ENCODE peak calls at places on chromosomes 2 and 18, in four cellular contexts. T is A549, Z is HepG2, G is K562. V is an unnamed sample.

GRCh38 chr2:178237488-178238143 is 43.3 kb downstream of the OSBPL6 start:
- DNase-seq in T (no peak), Z (no peak), G (no peak), V (no peak)

GRCh38 chr2:37656512-37657423 is 14.7 kb downstream of the CDC42EP3 start:
- DNase-seq in T (no peak), Z (no peak), G (no peak), V (no peak)

GRCh38 chr18:69588301-69588700 is 187.6 kb downstream of the DOK6 start:
- DNase-seq in T (peak; percentile 3), Z (peak; percentile 8), G (no peak), V (no peak)

GRCh38 chr18:7624697-7625096 is 57.6 kb downstream of the PTPRM start:
- DNase-seq in T (no peak), Z (no peak), G (no peak), V (no peak)

GRCh38 chr2:112048887-112049286 is 6.2 kb upstream of the TMEM87B start:
- DNase-seq in T (peak; percentile 65), Z (peak; percentile 71), G (peak; percentile 45), V (no peak)

GRCh38 chr2:109166811-109167210 is 37.8 kb downstream of the SH3RF3 start:
- DNase-seq in T (no peak), Z (no peak), G (no peak), V (no peak)

GRCh38 chr18:60599995-60600394 is 227.4 kb upstream of the MC4R start:
- DNase-seq in T (no peak), Z (no peak), G (no peak), V (no peak)

GRCh38 chr2:692767-693166 is 15.6 kb upstream of the TMEM18 start:
- DNase-seq in T (no peak), Z (no peak), G (peak; percentile 28), V (no peak)

GRCh38 chr2:43421194-43421593 is 174.6 kb downstream of the THADA start:
- DNase-seq in T (no peak), Z (no peak), G (no peak), V (no peak)

GRCh38 chr2:173972636-173973035 is 7.5 kb upstream of the SP3 start:
- DNase-seq in T (peak; percentile 25), Z (no peak), G (no peak), V (no peak)

GRCh38 chr18:3538954-3539617 is 89.1 kb downstream of the TGIF1 start:
- DNase-seq in T (no peak), Z (no peak), G (no peak), V (no peak)

GRCh38 chr2:85096616-85097015 is 36.6 kb upstream of the TCF7L1 start:
- DNase-seq in T (no peak), Z (no peak), G (no peak), V (no peak)

GRCh38 chr2:208142255-208142924 is 3.6 kb downstream of the CRYGB start:
- DNase-seq in T (no peak), Z (no peak), G (no peak), V (no peak)

GRCh38 chr2:156340377-156340776 is 7.9 kb upstream of the NR4A2 start:
- DNase-seq in T (peak; percentile 48), Z (no peak), G (no peak), V (no peak)

GRCh38 chr18:49846263-49846662 is 32.9 kb upstream of the ACAA2 start:
- DNase-seq in T (no peak), Z (no peak), G (no peak), V (no peak)

GRCh38 chr2:150137338-150137737 is 350.1 kb downstream of the RND3 start:
- DNase-seq in T (no peak), Z (no peak), G (no peak), V (no peak)
- TF ChIP-seq HMGXB4 in T (no peak), Z (no peak), G (no peak), V (no peak)

DNA sequence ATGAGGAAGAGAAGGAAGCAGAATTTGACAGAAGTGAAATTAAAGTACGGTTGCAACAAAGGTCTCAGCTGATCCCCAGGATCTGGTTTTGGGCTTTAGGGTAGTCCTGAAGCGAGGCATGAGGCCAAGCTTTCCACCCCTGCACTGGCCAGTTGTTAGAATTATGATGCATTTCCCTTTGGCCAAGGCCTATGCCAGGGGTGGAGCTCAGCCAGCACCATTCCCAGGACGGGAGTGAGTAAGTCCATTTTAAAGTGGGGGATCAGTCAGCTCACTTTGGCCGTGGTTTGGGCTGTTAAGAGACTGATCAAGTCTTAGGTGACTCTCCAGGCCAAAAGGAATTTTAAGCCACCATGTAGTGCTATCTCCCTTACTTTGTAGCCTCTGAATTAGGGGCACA is 314.5 kb upstream of the MMADHC start:
- DNase-seq in T (no peak), Z (no peak), G (no peak), V (no peak)
- TF ChIP-seq HMGXB4 in T (no peak), Z (no peak), G (no peak), V (no peak)

GRCh38 chr18:10442551-10442971 is 11.9 kb upstream of the APCDD1 start:
- DNase-seq in T (no peak), Z (no peak), G (no peak), V (no peak)
- TF ChIP-seq HMGXB4 in T (no peak), Z (no peak), G (no peak), V (no peak)

GRCh38 chr2:74915743-74916142 is 42.7 kb upstream of the POLE4 start:
- DNase-seq in T (no peak), Z (no peak), G (no peak), V (no peak)

GRCh38 chr2:74919827-74920226 is 38.6 kb upstream of the POLE4 start:
- DNase-seq in T (peak; percentile 69), Z (peak; percentile 31), G (peak; percentile 79), V (peak; percentile 89)

GRCh38 chr2:74921236-74921736 is 37.2 kb upstream of the POLE4 start:
- DNase-seq in T (no peak), Z (peak; percentile 20), G (no peak), V (no peak)

GRCh38 chr2:74916394-74916793 is 42.0 kb upstream of the POLE4 start:
- DNase-seq in T (no peak), Z (no peak), G (no peak), V (no peak)

DNA sequence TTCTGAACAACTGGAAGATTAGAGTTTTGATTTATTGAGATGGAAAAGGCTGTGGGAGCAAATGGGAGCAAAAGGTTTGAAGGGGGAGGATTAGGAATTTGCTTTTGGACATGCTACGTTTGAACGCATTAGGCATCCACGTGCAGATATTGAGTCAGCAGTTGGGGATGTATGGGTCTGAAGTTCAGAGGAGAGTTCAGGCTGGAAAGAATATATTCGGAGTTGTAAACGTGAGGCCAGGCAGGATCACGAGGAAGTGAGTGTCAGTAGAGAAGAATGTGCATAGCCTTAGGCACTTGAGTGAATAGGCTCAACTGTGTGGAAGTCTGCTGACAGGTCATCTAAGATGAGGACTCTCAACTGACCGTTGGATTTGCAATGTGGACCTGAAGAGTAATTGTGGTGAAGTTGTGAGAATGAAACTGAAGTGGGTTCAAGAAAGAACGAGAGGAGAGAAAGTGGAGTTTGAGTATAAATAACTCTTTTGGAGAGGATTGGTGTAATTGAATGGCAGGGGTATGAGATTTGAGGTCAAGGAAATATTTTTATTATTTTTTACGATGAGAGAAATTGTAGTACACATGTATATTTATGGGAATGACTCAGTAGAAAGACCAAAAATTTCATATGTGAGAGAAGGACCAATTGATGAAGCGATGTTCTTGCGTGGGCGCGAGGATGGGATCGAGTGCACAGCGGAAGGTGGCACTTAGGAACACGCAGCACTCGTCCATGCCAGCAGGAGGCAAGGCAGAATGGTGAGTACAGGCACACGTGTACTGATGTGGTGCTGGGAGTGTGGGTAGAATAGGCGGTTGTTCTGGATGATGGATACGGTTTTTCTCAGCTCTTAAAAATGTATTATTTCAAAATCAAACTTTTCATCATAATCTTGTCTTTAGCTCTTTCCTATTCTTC is 40.5 kb upstream of the POLE4 start:
- DNase-seq in T (peak; percentile 42), Z (peak; percentile 91), G (no peak), V (no peak)
- TF ChIP-seq HMGXB4 in T (no peak), Z (no peak), G (no peak), V (no peak)

DNA sequence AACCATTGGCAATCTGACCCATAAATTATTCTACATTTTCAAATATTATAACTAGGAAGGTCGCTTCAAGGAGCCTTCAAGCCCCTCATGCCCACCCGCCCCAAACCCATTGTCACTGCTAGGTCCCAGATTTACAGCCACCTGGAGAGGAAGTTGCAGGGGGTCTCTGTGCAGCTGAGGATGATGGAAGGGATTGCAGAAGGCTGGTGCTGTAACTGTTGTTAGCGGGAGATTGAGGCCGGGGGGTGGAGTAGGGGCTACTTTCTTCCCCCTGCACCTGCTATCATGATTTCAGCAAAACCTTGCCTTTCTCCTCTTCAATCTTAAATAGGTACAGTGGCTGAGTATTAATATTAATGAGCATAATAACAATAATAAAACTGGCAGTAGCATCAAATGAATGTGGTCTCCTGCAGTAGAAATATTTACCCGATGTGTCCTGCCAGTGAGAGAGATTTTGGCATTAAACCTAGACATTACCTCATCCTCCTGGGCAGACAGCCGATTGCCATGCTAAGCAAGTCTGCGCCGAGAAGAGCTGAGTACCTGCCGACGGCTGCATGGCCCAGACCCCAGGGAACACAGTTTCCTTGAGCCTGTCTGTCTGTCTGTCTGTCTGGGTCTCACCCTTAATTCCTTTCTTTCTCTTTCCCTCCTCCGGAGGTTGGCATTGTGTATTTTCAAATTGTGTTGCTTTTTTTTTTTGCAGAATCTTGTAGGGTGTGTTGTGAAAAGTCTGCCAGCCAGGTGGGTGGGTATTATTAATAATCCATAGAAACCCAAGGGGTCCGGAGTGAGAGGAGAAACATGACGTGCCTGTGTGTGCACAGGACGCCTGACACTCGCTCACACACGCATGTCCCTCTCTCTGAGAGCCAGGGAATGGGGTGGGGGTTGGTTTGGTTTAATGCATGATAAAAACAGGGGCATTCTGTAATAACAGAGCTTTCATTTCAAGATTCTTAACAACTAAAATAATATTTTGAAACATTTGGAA is 225.2 kb downstream of the FAM210A start:
- DNase-seq in T (peak; percentile 50), Z (no peak), G (no peak), V (no peak)
- TF ChIP-seq HMGXB4 in T (no peak), Z (no peak), G (no peak), V (no peak)

GRCh38 chr2:24928036-24928435 is 8.0 kb upstream of the ADCY3 start:
- DNase-seq in T (no peak), Z (no peak), G (no peak), V (no peak)
- TF ChIP-seq HMGXB4 in T (no peak), Z (no peak), G (no peak), V (no peak)

DNA sequence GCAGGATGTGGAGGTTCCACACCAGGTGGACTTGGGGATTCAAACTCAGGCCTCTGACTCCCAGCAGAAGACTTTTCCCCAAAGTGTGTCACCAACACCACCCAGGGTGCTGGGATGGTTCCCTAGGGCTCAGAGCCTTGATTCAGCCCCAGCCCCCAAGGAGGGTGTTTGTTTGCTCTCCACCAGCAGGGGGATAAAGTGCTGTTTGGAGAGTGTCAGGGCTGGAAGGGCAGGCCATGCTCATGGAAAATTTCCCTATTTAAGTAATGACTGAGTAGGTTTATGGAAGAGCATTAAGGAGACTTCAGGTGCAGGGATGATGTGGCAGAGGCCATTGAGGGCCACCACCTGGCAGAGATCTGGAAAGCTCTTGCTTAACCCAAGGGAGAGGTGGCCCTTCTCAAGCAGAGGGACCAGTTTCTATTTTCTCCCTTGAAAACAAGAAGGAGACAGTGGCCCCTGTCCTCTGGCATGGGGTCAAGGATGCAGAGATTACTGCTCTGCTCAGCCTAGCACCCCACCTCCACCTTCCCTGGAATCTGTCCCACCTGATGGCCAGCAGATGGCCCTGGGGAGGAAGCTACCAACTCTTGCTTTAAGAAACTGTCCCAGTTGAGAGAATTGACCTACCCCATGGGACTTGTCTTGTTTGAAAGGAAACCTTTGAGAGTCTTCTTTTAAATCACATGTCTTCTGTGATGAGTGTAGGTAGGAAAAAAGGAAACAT is 122.1 kb downstream of the ACOXL start:
- DNase-seq in T (peak; percentile 15), Z (no peak), G (peak; percentile 25), V (no peak)
- TF ChIP-seq HMGXB4 in T (no peak), Z (no peak), G (no peak), V (no peak)

GRCh38 chr2:62461707-62462106 is 44.3 kb downstream of the TMEM17 start:
- DNase-seq in T (peak; percentile 38), Z (no peak), G (no peak), V (no peak)
- TF ChIP-seq HMGXB4 in T (no peak), Z (no peak), G (no peak), V (no peak)

V was measured in WTC11.